ENCODE peak calls at places on chromosomes 4 and X, in seven cellular contexts. One of them, this sample, is unnamed.

GRCh38 chr4:4481394-4482000 is 60.4 kb downstream of the STX18 start:
- DNase-seq in lower lobe of right lung: no peak
- DNase-seq in AG10803: no peak
- DNase-seq in upper lobe of right lung: no peak
- DNase-seq in psoas muscle: no peak
- DNase-seq in heart right ventricle: no peak
- DNase-seq in sigmoid colon: no peak
- DNase-seq in this sample: no peak

GRCh38 chrX:47247206-47247998 is 14.6 kb downstream of the USP11 start:
- DNase-seq in psoas muscle: no peak
- DNase-seq in heart right ventricle: no peak
- DNase-seq in AG10803: no peak
- DNase-seq in sigmoid colon: peak
- DNase-seq in upper lobe of right lung: no peak
- DNase-seq in lower lobe of right lung: no peak
- DNase-seq in this sample: no peak

GRCh38 chr4:4869731-4870483 is 10.4 kb downstream of the MSX1 start:
- DNase-seq in heart right ventricle: no peak
- DNase-seq in psoas muscle: no peak
- DNase-seq in AG10803: no peak
- DNase-seq in lower lobe of right lung: no peak
- DNase-seq in sigmoid colon: no peak
- DNase-seq in upper lobe of right lung: no peak
- DNase-seq in this sample: no peak

GRCh38 chrX:31603411-31604120 is 531.7 kb upstream of the FTHL17 start:
- DNase-seq in heart right ventricle: no peak
- DNase-seq in sigmoid colon: no peak
- DNase-seq in AG10803: peak
- DNase-seq in lower lobe of right lung: no peak
- DNase-seq in psoas muscle: no peak
- DNase-seq in upper lobe of right lung: no peak
- DNase-seq in this sample: no peak

GRCh38 chrX:110032534-110033161 is 29.7 kb downstream of the TMEM164 start:
- DNase-seq in AG10803: no peak
- DNase-seq in lower lobe of right lung: no peak
- DNase-seq in sigmoid colon: no peak
- DNase-seq in heart right ventricle: no peak
- DNase-seq in psoas muscle: no peak
- DNase-seq in upper lobe of right lung: no peak
- DNase-seq in this sample: no peak

GRCh38 chrX:122943918-122944317 is 240.2 kb upstream of the GRIA3 start:
- DNase-seq in upper lobe of right lung: no peak
- DNase-seq in AG10803: peak
- DNase-seq in sigmoid colon: no peak
- DNase-seq in heart right ventricle: no peak
- DNase-seq in lower lobe of right lung: no peak
- DNase-seq in psoas muscle: no peak
- DNase-seq in this sample: no peak

GRCh38 chr4:12137556-12137955 is 708.9 kb upstream of the HS3ST1 start:
- DNase-seq in AG10803: no peak
- DNase-seq in upper lobe of right lung: no peak
- DNase-seq in heart right ventricle: no peak
- DNase-seq in sigmoid colon: no peak
- DNase-seq in psoas muscle: no peak
- DNase-seq in lower lobe of right lung: no peak
- DNase-seq in this sample: no peak

GRCh38 chrX:20205927-20206708 is 60.6 kb downstream of the RPS6KA3 start:
- DNase-seq in upper lobe of right lung: no peak
- DNase-seq in sigmoid colon: no peak
- DNase-seq in heart right ventricle: peak
- DNase-seq in lower lobe of right lung: no peak
- DNase-seq in psoas muscle: peak
- DNase-seq in AG10803: no peak
- DNase-seq in this sample: peak

GRCh38 chrX:53186363-53186762 is 38.6 kb downstream of the KDM5C start:
- DNase-seq in lower lobe of right lung: no peak
- DNase-seq in sigmoid colon: no peak
- DNase-seq in AG10803: peak
- DNase-seq in upper lobe of right lung: no peak
- DNase-seq in heart right ventricle: no peak
- DNase-seq in psoas muscle: no peak
- DNase-seq in this sample: no peak

GRCh38 chrX:72120798-72121197 is 10.9 kb downstream of the RTL5 start:
- DNase-seq in lower lobe of right lung: no peak
- DNase-seq in upper lobe of right lung: no peak
- DNase-seq in psoas muscle: no peak
- DNase-seq in heart right ventricle: no peak
- DNase-seq in sigmoid colon: peak
- DNase-seq in AG10803: no peak
- DNase-seq in this sample: no peak

GRCh38 chrX:5617666-5618065 is 611.0 kb downstream of the NLGN4X start:
- DNase-seq in upper lobe of right lung: no peak
- DNase-seq in sigmoid colon: no peak
- DNase-seq in AG10803: no peak
- DNase-seq in heart right ventricle: no peak
- DNase-seq in lower lobe of right lung: no peak
- DNase-seq in psoas muscle: no peak
- DNase-seq in this sample: no peak

GRCh38 chr4:103934178-103934789 is 214.5 kb upstream of the TACR3 start:
- DNase-seq in psoas muscle: no peak
- DNase-seq in upper lobe of right lung: no peak
- DNase-seq in lower lobe of right lung: no peak
- DNase-seq in sigmoid colon: no peak
- DNase-seq in heart right ventricle: peak
- DNase-seq in AG10803: peak
- DNase-seq in this sample: peak

GRCh38 chrX:134727363-134727762 is 69.1 kb upstream of the PLAC1 start:
- DNase-seq in AG10803: no peak
- DNase-seq in psoas muscle: no peak
- DNase-seq in upper lobe of right lung: no peak
- DNase-seq in heart right ventricle: no peak
- DNase-seq in sigmoid colon: no peak
- DNase-seq in lower lobe of right lung: no peak
- DNase-seq in this sample: no peak
- TF ChIP-seq CTCF in AG10803: no peak
- TF ChIP-seq CTCF in psoas muscle: no peak
- TF ChIP-seq CTCF in upper lobe of right lung: no peak
- TF ChIP-seq CTCF in heart right ventricle: no peak
- TF ChIP-seq CTCF in sigmoid colon: no peak
- TF ChIP-seq CTCF in lower lobe of right lung: no peak
- TF ChIP-seq CTCF in this sample: peak

DNA sequence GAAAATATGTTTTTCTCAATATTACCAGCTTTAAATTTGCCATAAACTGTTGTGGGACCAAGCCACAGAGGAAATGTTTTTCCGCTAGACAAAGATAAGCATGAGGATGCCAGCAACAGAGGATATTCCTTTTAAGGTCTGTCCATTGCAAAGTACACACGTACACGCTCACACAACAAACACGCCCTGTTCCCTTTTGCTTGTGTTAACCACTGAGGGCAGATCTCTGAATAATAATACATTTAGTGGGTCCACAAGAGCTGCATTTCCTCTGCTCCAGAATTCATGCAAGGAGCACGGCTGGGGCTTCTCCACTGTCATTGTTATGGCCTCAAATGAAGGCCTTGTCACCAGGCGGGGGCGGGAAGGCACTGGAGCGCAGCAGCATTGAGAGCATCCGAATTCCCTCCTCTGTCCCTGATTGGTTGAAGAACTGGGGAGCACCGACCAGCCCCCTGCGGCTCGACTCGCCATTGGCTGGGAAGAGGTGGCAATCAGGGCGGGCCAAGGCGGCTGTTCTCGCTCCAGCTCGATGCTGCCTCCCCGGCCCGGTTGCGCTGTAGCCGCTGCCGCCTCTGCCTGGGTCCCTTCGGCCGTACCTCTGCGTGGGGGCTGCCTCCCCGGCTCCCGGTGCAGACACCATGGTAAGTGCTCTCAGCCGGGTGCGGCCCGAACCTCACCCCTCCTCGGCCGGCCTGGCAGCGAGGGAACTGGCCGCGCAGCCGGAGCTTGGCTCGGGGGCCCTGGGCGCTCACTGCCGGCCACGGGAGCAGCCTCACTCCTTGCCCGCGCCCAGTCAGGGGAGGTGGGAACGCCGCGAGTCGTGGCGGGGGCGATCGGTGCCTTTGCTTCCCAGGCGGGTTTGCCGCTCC is at the start of gene GUCY1B1:
- DNase-seq in heart right ventricle: peak
- DNase-seq in psoas muscle: peak
- DNase-seq in upper lobe of right lung: peak
- DNase-seq in AG10803: peak
- DNase-seq in lower lobe of right lung: peak
- DNase-seq in sigmoid colon: peak
- DNase-seq in this sample: peak
- TF ChIP-seq CTCF in heart right ventricle: peak
- TF ChIP-seq CTCF in psoas muscle: peak
- TF ChIP-seq CTCF in upper lobe of right lung: peak
- TF ChIP-seq CTCF in AG10803: peak
- TF ChIP-seq CTCF in lower lobe of right lung: peak
- TF ChIP-seq CTCF in sigmoid colon: peak
- TF ChIP-seq CTCF in this sample: peak

DNA sequence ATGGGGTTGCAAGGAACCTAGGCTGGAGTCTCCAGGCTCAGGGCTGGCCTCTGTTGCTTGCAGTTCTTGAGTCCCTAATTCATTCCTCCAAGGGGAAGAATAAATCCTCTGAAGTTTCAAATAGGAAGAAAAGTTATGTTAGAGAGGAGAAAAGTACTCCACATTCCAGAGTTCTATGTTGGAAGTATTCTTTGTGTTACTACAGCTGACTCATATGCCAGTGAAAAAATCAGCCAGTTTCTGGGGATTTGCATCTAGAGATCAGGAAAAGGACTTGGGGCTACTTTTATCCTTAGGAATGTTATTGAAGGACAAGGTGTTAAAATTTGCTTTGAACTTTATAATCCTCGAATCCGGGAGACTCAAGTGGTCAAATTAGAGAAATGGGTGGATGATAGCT is 11.7 kb upstream of the NUDT9 start:
- DNase-seq in sigmoid colon: no peak
- DNase-seq in upper lobe of right lung: no peak
- DNase-seq in AG10803: no peak
- DNase-seq in psoas muscle: no peak
- DNase-seq in lower lobe of right lung: no peak
- DNase-seq in heart right ventricle: no peak
- DNase-seq in this sample: no peak
- TF ChIP-seq CTCF in sigmoid colon: no peak
- TF ChIP-seq CTCF in upper lobe of right lung: no peak
- TF ChIP-seq CTCF in AG10803: no peak
- TF ChIP-seq CTCF in psoas muscle: no peak
- TF ChIP-seq CTCF in lower lobe of right lung: no peak
- TF ChIP-seq CTCF in heart right ventricle: no peak
- TF ChIP-seq CTCF in this sample: no peak

GRCh38 chr4:128285085-128286023 is 2.3 kb downstream of the PGRMC2 start:
- DNase-seq in psoas muscle: no peak
- DNase-seq in upper lobe of right lung: no peak
- DNase-seq in AG10803: peak
- DNase-seq in heart right ventricle: no peak
- DNase-seq in lower lobe of right lung: no peak
- DNase-seq in sigmoid colon: no peak
- DNase-seq in this sample: no peak
- TF ChIP-seq CTCF in psoas muscle: no peak
- TF ChIP-seq CTCF in upper lobe of right lung: no peak
- TF ChIP-seq CTCF in AG10803: peak
- TF ChIP-seq CTCF in heart right ventricle: no peak
- TF ChIP-seq CTCF in lower lobe of right lung: no peak
- TF ChIP-seq CTCF in sigmoid colon: no peak
- TF ChIP-seq CTCF in this sample: no peak

DNA sequence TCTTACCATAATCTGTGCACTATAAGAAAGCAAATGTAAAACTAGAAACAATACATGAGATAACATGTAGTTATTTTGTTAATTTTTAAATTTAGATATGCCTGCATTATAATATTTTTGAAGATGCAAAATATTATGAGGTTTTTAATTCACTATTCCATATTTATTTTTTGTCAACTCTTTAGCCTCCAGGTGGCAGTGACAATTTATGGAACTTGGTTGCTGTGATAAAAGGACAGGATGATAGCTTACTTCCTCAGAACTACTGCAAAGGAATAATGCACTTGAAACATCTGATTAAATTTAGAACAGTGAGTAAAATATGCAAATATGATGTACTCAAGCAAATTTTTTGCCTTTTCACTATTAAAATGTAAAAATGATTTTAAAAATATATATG is 45.1 kb downstream of the SPATA4 start:
- DNase-seq in lower lobe of right lung: no peak
- DNase-seq in sigmoid colon: no peak
- DNase-seq in heart right ventricle: no peak
- DNase-seq in AG10803: peak
- DNase-seq in upper lobe of right lung: no peak
- DNase-seq in psoas muscle: no peak
- DNase-seq in this sample: no peak
- TF ChIP-seq CTCF in lower lobe of right lung: peak
- TF ChIP-seq CTCF in sigmoid colon: no peak
- TF ChIP-seq CTCF in heart right ventricle: peak
- TF ChIP-seq CTCF in AG10803: peak
- TF ChIP-seq CTCF in upper lobe of right lung: peak
- TF ChIP-seq CTCF in psoas muscle: peak
- TF ChIP-seq CTCF in this sample: no peak

GRCh38 chrX:115226929-115227328 is 7.0 kb downstream of the LRCH2 start:
- DNase-seq in sigmoid colon: no peak
- DNase-seq in lower lobe of right lung: no peak
- DNase-seq in upper lobe of right lung: no peak
- DNase-seq in AG10803: peak
- DNase-seq in heart right ventricle: no peak
- DNase-seq in psoas muscle: no peak
- DNase-seq in this sample: no peak
- TF ChIP-seq CTCF in sigmoid colon: peak
- TF ChIP-seq CTCF in lower lobe of right lung: peak
- TF ChIP-seq CTCF in upper lobe of right lung: peak
- TF ChIP-seq CTCF in AG10803: peak
- TF ChIP-seq CTCF in heart right ventricle: peak
- TF ChIP-seq CTCF in psoas muscle: peak
- TF ChIP-seq CTCF in this sample: peak